ENCODE peak calls at places on chromosomes 7 and 10, in eight cellular contexts. Z is H54; J is HS-27A; M is left kidney; T is activated CD4-positive, alpha-beta T cell treated with anti-CD3 and anti-CD28 coated beads for 1 hour; H is activated CD4-positive, CD25-positive, alpha-beta regulatory T cell treated with anti-CD3 and anti-CD28 coated beads, Interleukin-2, amount 50 U/mL, for 16 hours; R is T-cell; V is NCI-H2029. X is an unnamed sample.

GRCh38 chr10:80664071-80664680 is 126.5 kb downstream of the SH2D4B start:
- DNase-seq in M (peak), T (peak), Z (peak), R (peak), V (peak), J (no peak), H (no peak), X (peak)

GRCh38 chr7:56538541-56539429 is 422.6 kb upstream of the NUPR2 start:
- DNase-seq in H (no peak), M (no peak), T (no peak), R (no peak), J (no peak), V (no peak), Z (no peak), X (no peak)

GRCh38 chr7:81676813-81677212 is 93.0 kb downstream of the HGF start:
- DNase-seq in R (no peak), J (no peak), V (no peak), M (no peak), T (no peak), H (no peak), Z (no peak), X (no peak)

GRCh38 chr10:88992945-88993537 is 2.4 kb downstream of the FAS start:
- DNase-seq in Z (no peak), H (no peak), R (no peak), T (no peak), M (peak), V (no peak), J (no peak), X (no peak)

GRCh38 chr7:84372155-84372621 is 177.6 kb upstream of the SEMA3A start:
- DNase-seq in V (no peak), Z (no peak), M (peak), H (no peak), R (no peak), T (no peak), J (peak), X (no peak)

GRCh38 chr7:142459557-142459963 is 201.7 kb upstream of the PRSS58 start:
- DNase-seq in H (no peak), M (peak), R (peak), Z (peak), V (peak), J (peak), T (no peak), X (peak)

GRCh38 chr10:28938745-28939144 is 261.4 kb downstream of the BAMBI start:
- DNase-seq in J (no peak), Z (no peak), H (no peak), M (no peak), V (no peak), T (no peak), R (no peak), X (no peak)

GRCh38 chr10:78177013-78177370 is 143.3 kb downstream of the RPS24 start:
- DNase-seq in M (no peak), T (no peak), Z (no peak), H (no peak), J (no peak), R (no peak), V (no peak), X (no peak)

GRCh38 chr10:4372601-4373000 is 453.4 kb upstream of the AKR1E2 start:
- DNase-seq in Z (no peak), V (no peak), H (no peak), J (no peak), R (no peak), T (no peak), M (peak), X (peak)

GRCh38 chr7:34207810-34208209 is 302.5 kb downstream of the BMPER start:
- DNase-seq in Z (no peak), T (no peak), M (no peak), H (no peak), V (no peak), J (no peak), R (no peak), X (no peak)

GRCh38 chr10:43375401-43376020 is 4.1 kb downstream of the FXYD4 start:
- DNase-seq in T (no peak), M (no peak), V (no peak), Z (no peak), J (no peak), R (no peak), H (no peak), X (no peak)

GRCh38 chr10:44463511-44464121 is 78.7 kb upstream of the CXCL12 start:
- DNase-seq in H (no peak), R (no peak), J (no peak), T (no peak), V (no peak), Z (no peak), M (no peak), X (no peak)

GRCh38 chr10:89274928-89275327 is 23.4 kb upstream of the LIPA start:
- DNase-seq in J (no peak), R (no peak), V (no peak), T (no peak), H (no peak), M (no peak), Z (no peak), X (no peak)

GRCh38 chr7:128117691-128118090 is 86.5 kb upstream of the LRRC4 start:
- DNase-seq in T (no peak), M (no peak), R (no peak), Z (no peak), H (no peak), J (no peak), V (no peak), X (no peak)

GRCh38 chr7:121301441-121302213 is 27.2 kb upstream of the WNT16 start:
- DNase-seq in V (no peak), R (no peak), J (no peak), T (no peak), M (no peak), Z (no peak), H (no peak), X (no peak)